ENCODE peak calls at places on chromosomes 16 and 17, in six cellular contexts. B, N, A, C, W and J are unnamed samples.

GRCh38 chr17:27892542-27892865 is 661 bp downstream of the LYRM9 start:
- DNase-seq in B (no peak), N (no peak), A (no peak), C (peak; percentile 28), W (no peak), J (no peak)

GRCh38 chr16:69724981-69725479 is 1.3 kb downstream of the NQO1 start:
- DNase-seq in B (no peak), N (no peak), A (no peak), C (peak; percentile 26), W (no peak), J (peak; percentile 45)

GRCh38 chr16:70767377-70768204 is 33.4 kb downstream of the VAC14 start:
- DNase-seq in B (no peak), N (no peak), A (no peak), C (no peak), W (no peak), J (no peak)

GRCh38 chr16:65817066-65817465 is 549.4 kb upstream of the CDH5 start:
- DNase-seq in B (no peak), N (no peak), A (no peak), C (no peak), W (no peak), J (no peak)

GRCh38 chr17:78369791-78370381 is 8.6 kb upstream of the PGS1 start:
- DNase-seq in B (no peak), N (no peak), A (no peak), C (no peak), W (peak; percentile 33), J (no peak)

GRCh38 chr16:85014311-85014710 is 3.0 kb upstream of the ZDHHC7 start:
- DNase-seq in B (no peak), N (no peak), A (no peak), C (peak; percentile 54), W (no peak), J (no peak)

GRCh38 chr16:23835390-23836077 is at the start of gene PRKCB:
- DNase-seq in B (peak; percentile 82), N (peak; percentile 5), A (no peak), C (peak; percentile 42), W (peak; percentile 92), J (peak; percentile 74)

GRCh38 chr17:49572806-49573420 is 2.8 kb upstream of the NXPH3 start:
- DNase-seq in B (no peak), N (no peak), A (no peak), C (peak; percentile 38), W (no peak), J (no peak)

GRCh38 chr17:46822388-46822921 is 4.0 kb upstream of the WNT3 start:
- DNase-seq in B (no peak), N (no peak), A (no peak), C (no peak), W (no peak), J (no peak)

GRCh38 chr16:77399546-77399945 is 35.3 kb downstream of the ADAMTS18 start:
- DNase-seq in B (no peak), N (no peak), A (no peak), C (no peak), W (no peak), J (no peak)

GRCh38 chr17:78774956-78775571 is 7.0 kb downstream of the CYTH1 start:
- DNase-seq in B (peak; percentile 39), N (no peak), A (no peak), C (no peak), W (no peak), J (no peak)

GRCh38 chr17:78825696-78826095 is 14.9 kb downstream of the USP36 start:
- DNase-seq in B (no peak), N (no peak), A (no peak), C (no peak), W (no peak), J (no peak)

GRCh38 chr16:9441021-9441420 is 349.6 kb downstream of the HAPSTR1 start:
- DNase-seq in B (no peak), N (no peak), A (no peak), C (no peak), W (no peak), J (no peak)

GRCh38 chr17:64781810-64782555 is 119.9 kb upstream of the SMURF2 start:
- DNase-seq in B (no peak), N (no peak), A (no peak), C (no peak), W (no peak), J (no peak)

GRCh38 chr16:79185681-79186080 is 414.9 kb downstream of the MAF start:
- DNase-seq in B (no peak), N (no peak), A (no peak), C (no peak), W (no peak), J (no peak)

GRCh38 chr16:56701534-56701933 is 19.3 kb downstream of the MT1X start:
- DNase-seq in B (no peak), N (no peak), A (no peak), C (no peak), W (no peak), J (no peak)

GRCh38 chr17:35537569-35538209 is at the start of gene SLFN12L:
- DNase-seq in B (no peak), N (no peak), A (no peak), C (no peak), W (no peak), J (no peak)

GRCh38 chr17:41689497-41690299 is 1.0 kb downstream of the EIF1 start:
- DNase-seq in B (peak; percentile 28), N (peak; percentile 60), A (no peak), C (no peak), W (peak; percentile 52), J (no peak)

GRCh38 chr17:17713839-17714238 is 32.6 kb downstream of the RAI1 start:
- DNase-seq in B (no peak), N (peak; percentile 55), A (no peak), C (no peak), W (no peak), J (peak; percentile 90)

GRCh38 chr17:80981062-80981902 is 10.4 kb upstream of the CHMP6 start:
- DNase-seq in B (peak; percentile 27), N (no peak), A (no peak), C (no peak), W (peak; percentile 59), J (no peak)

GRCh38 chr16:66728117-66728787 is 23.2 kb downstream of the DYNC1LI2 start:
- DNase-seq in B (no peak), N (no peak), A (no peak), C (no peak), W (peak; percentile 61), J (no peak)

GRCh38 chr16:17515421-17516210 is 44.9 kb upstream of the XYLT1 start:
- DNase-seq in B (no peak), N (no peak), A (no peak), C (no peak), W (no peak), J (no peak)

GRCh38 chr16:85234310-85235235 is 122.3 kb upstream of the CIBAR2 start:
- DNase-seq in B (no peak), N (peak; percentile 41), A (no peak), C (no peak), W (peak; percentile 91), J (peak; percentile 66)

GRCh38 chr16:70689035-70689969 is 3.4 kb upstream of the MTSS2 start:
- DNase-seq in B (no peak), N (no peak), A (no peak), C (no peak), W (no peak), J (peak; percentile 86)

GRCh38 chr16:10037771-10038170 is 144.5 kb downstream of the GRIN2A start:
- DNase-seq in B (no peak), N (peak; percentile 15), A (no peak), C (no peak), W (no peak), J (no peak)

GRCh38 chr16:67939507-67940435 is 3.1 kb upstream of the PSMB10 start:
- DNase-seq in B (no peak), N (no peak), A (no peak), C (no peak), W (no peak), J (no peak)

GRCh38 chr17:31391496-31391949 is at the start of gene RAB11FIP4:
- DNase-seq in B (no peak), N (no peak), A (no peak), C (no peak), W (peak; percentile 62), J (no peak)

GRCh38 chr17:75289832-75290337 is 652 bp upstream of the SLC25A19 start:
- DNase-seq in B (peak; percentile 39), N (peak; percentile 53), A (no peak), C (no peak), W (peak; percentile 7), J (peak; percentile 61)
- TF ChIP-seq CTCF in B (peak; percentile 33), N (peak; percentile 27), A (peak; percentile 9), C (peak; percentile 33), W (peak; percentile 17), J (peak; percentile 4)

DNA sequence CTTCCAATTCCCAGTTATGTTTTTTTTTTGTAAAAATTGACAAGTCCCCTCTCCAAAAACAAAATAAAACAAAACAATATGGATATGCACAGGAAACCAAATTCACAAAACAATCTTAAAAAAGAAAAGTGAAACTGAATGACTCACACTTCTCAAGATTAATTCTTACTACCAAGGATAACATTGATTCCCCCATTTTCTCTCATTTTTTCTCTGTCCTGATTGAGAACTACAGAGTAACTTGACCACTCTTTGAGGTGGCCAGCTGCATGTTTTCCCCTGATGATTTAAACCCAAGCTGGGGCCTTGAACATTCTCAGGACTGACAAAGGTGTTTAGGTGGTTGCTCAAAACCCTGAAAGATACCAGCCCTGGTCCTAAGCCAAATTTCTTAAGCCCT is 149.0 kb downstream of the AHSP start:
- DNase-seq in B (no peak), N (no peak), A (no peak), C (no peak), W (no peak), J (no peak)
- TF ChIP-seq CTCF in B (no peak), N (no peak), A (no peak), C (no peak), W (no peak), J (no peak)

GRCh38 chr16:87927195-87927562 is 9.2 kb downstream of the CA5A start:
- DNase-seq in B (no peak), N (no peak), A (no peak), C (no peak), W (no peak), J (no peak)
- TF ChIP-seq CTCF in B (no peak), N (peak; percentile 35), A (no peak), C (peak; percentile 51), W (no peak), J (no peak)

DNA sequence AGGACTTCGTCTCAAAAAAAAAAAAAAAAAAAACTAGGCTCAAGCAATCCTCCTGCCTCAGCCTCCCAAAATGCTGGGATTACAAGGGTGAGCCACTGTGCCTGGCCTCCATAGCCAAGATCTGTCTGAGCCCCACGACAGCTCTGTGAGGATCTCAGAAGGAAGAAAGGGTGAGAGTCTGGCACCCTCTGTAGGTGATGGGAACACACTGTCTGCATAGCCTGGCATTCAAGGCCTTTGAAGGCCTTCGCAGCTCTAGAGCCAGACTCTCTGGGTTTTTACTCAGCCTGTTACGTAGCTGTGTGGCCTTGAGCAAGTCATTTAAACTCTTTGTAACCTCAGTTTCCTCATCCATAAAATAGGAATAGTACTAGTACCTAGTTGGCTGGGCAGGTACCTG is 6.3 kb upstream of the XPO6 start:
- DNase-seq in B (peak; percentile 57), N (peak; percentile 51), A (no peak), C (peak; percentile 43), W (no peak), J (no peak)
- TF ChIP-seq CTCF in B (peak; percentile 70), N (peak; percentile 77), A (no peak), C (peak; percentile 16), W (peak; percentile 65), J (no peak)